ENCODE peak calls at places on chromosomes 7 and 10, in eight cellular contexts. One of them, this sample, is unnamed.

GRCh38 chr7:41315764-41316163 is 387.1 kb downstream of the INHBA start:
- DNase-seq in iris pigment epithelial cell: no peak
- DNase-seq in esophagus squamous epithelium: no peak
- DNase-seq in endodermal cell: peak
- DNase-seq in SW 1271: no peak
- DNase-seq in HEK293T: peak
- DNase-seq in fibroblast of mammary gland: no peak
- DNase-seq in AG04449: no peak
- DNase-seq in this sample: no peak

GRCh38 chr7:131072505-131073091 is 255.1 kb upstream of the MKLN1 start:
- DNase-seq in iris pigment epithelial cell: no peak
- DNase-seq in esophagus squamous epithelium: no peak
- DNase-seq in endodermal cell: peak
- DNase-seq in SW 1271: no peak
- DNase-seq in HEK293T: no peak
- DNase-seq in fibroblast of mammary gland: peak
- DNase-seq in AG04449: no peak
- DNase-seq in this sample: no peak

GRCh38 chr10:5536486-5536885 is 11.7 kb downstream of the CALML3 start:
- DNase-seq in iris pigment epithelial cell: no peak
- DNase-seq in esophagus squamous epithelium: no peak
- DNase-seq in endodermal cell: peak
- DNase-seq in SW 1271: no peak
- DNase-seq in HEK293T: no peak
- DNase-seq in fibroblast of mammary gland: no peak
- DNase-seq in AG04449: no peak
- DNase-seq in this sample: no peak

GRCh38 chr10:5079306-5079830 is 14.8 kb upstream of the AKR1C3 start:
- DNase-seq in iris pigment epithelial cell: no peak
- DNase-seq in esophagus squamous epithelium: no peak
- DNase-seq in endodermal cell: peak
- DNase-seq in SW 1271: no peak
- DNase-seq in HEK293T: no peak
- DNase-seq in fibroblast of mammary gland: no peak
- DNase-seq in AG04449: no peak
- DNase-seq in this sample: no peak

GRCh38 chr10:110305767-110306451 is 1.2 kb upstream of the SMNDC1 start:
- DNase-seq in iris pigment epithelial cell: peak
- DNase-seq in esophagus squamous epithelium: no peak
- DNase-seq in endodermal cell: peak
- DNase-seq in SW 1271: peak
- DNase-seq in HEK293T: peak
- DNase-seq in fibroblast of mammary gland: peak
- DNase-seq in AG04449: peak
- DNase-seq in this sample: no peak

GRCh38 chr10:128070161-128070560 is 56.1 kb downstream of the MKI67 start:
- DNase-seq in iris pigment epithelial cell: no peak
- DNase-seq in esophagus squamous epithelium: no peak
- DNase-seq in endodermal cell: no peak
- DNase-seq in SW 1271: no peak
- DNase-seq in HEK293T: no peak
- DNase-seq in fibroblast of mammary gland: no peak
- DNase-seq in AG04449: no peak
- DNase-seq in this sample: no peak

GRCh38 chr7:3461923-3462322 is 160.9 kb downstream of the SDK1 start:
- DNase-seq in iris pigment epithelial cell: no peak
- DNase-seq in esophagus squamous epithelium: no peak
- DNase-seq in endodermal cell: no peak
- DNase-seq in SW 1271: no peak
- DNase-seq in HEK293T: no peak
- DNase-seq in fibroblast of mammary gland: no peak
- DNase-seq in AG04449: no peak
- DNase-seq in this sample: no peak

GRCh38 chr10:100567826-100568225 is 32.1 kb downstream of the HIF1AN start:
- DNase-seq in iris pigment epithelial cell: no peak
- DNase-seq in esophagus squamous epithelium: no peak
- DNase-seq in endodermal cell: peak
- DNase-seq in SW 1271: no peak
- DNase-seq in HEK293T: no peak
- DNase-seq in fibroblast of mammary gland: no peak
- DNase-seq in AG04449: no peak
- DNase-seq in this sample: no peak

GRCh38 chr10:25694976-25695375 is 239.1 kb upstream of the MYO3A start:
- DNase-seq in iris pigment epithelial cell: no peak
- DNase-seq in esophagus squamous epithelium: no peak
- DNase-seq in endodermal cell: no peak
- DNase-seq in SW 1271: no peak
- DNase-seq in HEK293T: no peak
- DNase-seq in fibroblast of mammary gland: no peak
- DNase-seq in AG04449: no peak
- DNase-seq in this sample: no peak

GRCh38 chr10:69807696-69808095 is 6.0 kb downstream of the COL13A1 start:
- DNase-seq in iris pigment epithelial cell: peak
- DNase-seq in esophagus squamous epithelium: no peak
- DNase-seq in endodermal cell: no peak
- DNase-seq in SW 1271: no peak
- DNase-seq in HEK293T: no peak
- DNase-seq in fibroblast of mammary gland: peak
- DNase-seq in AG04449: no peak
- DNase-seq in this sample: no peak

GRCh38 chr7:73394416-73394815 is 39.2 kb upstream of the FZD9 start:
- DNase-seq in iris pigment epithelial cell: no peak
- DNase-seq in esophagus squamous epithelium: no peak
- DNase-seq in endodermal cell: no peak
- DNase-seq in SW 1271: no peak
- DNase-seq in HEK293T: no peak
- DNase-seq in fibroblast of mammary gland: no peak
- DNase-seq in AG04449: no peak
- DNase-seq in this sample: no peak

GRCh38 chr7:44768663-44769361 is 20.2 kb downstream of the ZMIZ2 start:
- DNase-seq in iris pigment epithelial cell: no peak
- DNase-seq in esophagus squamous epithelium: no peak
- DNase-seq in endodermal cell: no peak
- DNase-seq in SW 1271: no peak
- DNase-seq in HEK293T: no peak
- DNase-seq in fibroblast of mammary gland: no peak
- DNase-seq in AG04449: no peak
- DNase-seq in this sample: no peak

GRCh38 chr7:43649755-43650274 is 66.9 kb downstream of the STK17A start:
- DNase-seq in iris pigment epithelial cell: peak
- DNase-seq in esophagus squamous epithelium: no peak
- DNase-seq in endodermal cell: no peak
- DNase-seq in SW 1271: no peak
- DNase-seq in HEK293T: no peak
- DNase-seq in fibroblast of mammary gland: no peak
- DNase-seq in AG04449: no peak
- DNase-seq in this sample: no peak

GRCh38 chr7:106720641-106721040 is 59.7 kb upstream of the CCDC71L start:
- DNase-seq in iris pigment epithelial cell: no peak
- DNase-seq in esophagus squamous epithelium: no peak
- DNase-seq in endodermal cell: no peak
- DNase-seq in SW 1271: no peak
- DNase-seq in HEK293T: no peak
- DNase-seq in fibroblast of mammary gland: no peak
- DNase-seq in AG04449: no peak
- DNase-seq in this sample: no peak

GRCh38 chr7:107232568-107233090 is 63.8 kb downstream of the HBP1 start:
- DNase-seq in iris pigment epithelial cell: peak
- DNase-seq in esophagus squamous epithelium: no peak
- DNase-seq in endodermal cell: no peak
- DNase-seq in SW 1271: no peak
- DNase-seq in HEK293T: no peak
- DNase-seq in fibroblast of mammary gland: peak
- DNase-seq in AG04449: no peak
- DNase-seq in this sample: no peak

GRCh38 chr10:88090568-88091214 is 227.3 kb downstream of the PTEN start:
- DNase-seq in iris pigment epithelial cell: no peak
- DNase-seq in esophagus squamous epithelium: no peak
- DNase-seq in endodermal cell: no peak
- DNase-seq in SW 1271: no peak
- DNase-seq in HEK293T: no peak
- DNase-seq in fibroblast of mammary gland: no peak
- DNase-seq in AG04449: no peak
- DNase-seq in this sample: no peak

GRCh38 chr7:121803041-121803440 is 69.9 kb upstream of the PTPRZ1 start:
- DNase-seq in iris pigment epithelial cell: no peak
- DNase-seq in esophagus squamous epithelium: no peak
- DNase-seq in endodermal cell: no peak
- DNase-seq in SW 1271: no peak
- DNase-seq in HEK293T: no peak
- DNase-seq in fibroblast of mammary gland: no peak
- DNase-seq in AG04449: no peak
- DNase-seq in this sample: no peak

GRCh38 chr10:93379366-93380042 is 102.6 kb downstream of the MYOF start:
- DNase-seq in iris pigment epithelial cell: peak
- DNase-seq in esophagus squamous epithelium: no peak
- DNase-seq in endodermal cell: no peak
- DNase-seq in SW 1271: no peak
- DNase-seq in HEK293T: no peak
- DNase-seq in fibroblast of mammary gland: peak
- DNase-seq in AG04449: no peak
- DNase-seq in this sample: no peak

GRCh38 chr7:139536158-139536557 is 12.7 kb downstream of the CLEC2L start:
- DNase-seq in iris pigment epithelial cell: no peak
- DNase-seq in esophagus squamous epithelium: no peak
- DNase-seq in endodermal cell: no peak
- DNase-seq in SW 1271: no peak
- DNase-seq in HEK293T: no peak
- DNase-seq in fibroblast of mammary gland: no peak
- DNase-seq in AG04449: no peak
- DNase-seq in this sample: no peak

GRCh38 chr10:100334762-100335161 is 4.7 kb upstream of the PKD2L1 start:
- DNase-seq in iris pigment epithelial cell: peak
- DNase-seq in esophagus squamous epithelium: no peak
- DNase-seq in endodermal cell: no peak
- DNase-seq in SW 1271: no peak
- DNase-seq in HEK293T: no peak
- DNase-seq in fibroblast of mammary gland: peak
- DNase-seq in AG04449: no peak
- DNase-seq in this sample: no peak

GRCh38 chr7:114084381-114085312 is 165.8 kb upstream of the PPP1R3A start:
- DNase-seq in iris pigment epithelial cell: no peak
- DNase-seq in esophagus squamous epithelium: no peak
- DNase-seq in endodermal cell: peak
- DNase-seq in SW 1271: no peak
- DNase-seq in HEK293T: peak
- DNase-seq in fibroblast of mammary gland: peak
- DNase-seq in AG04449: no peak
- DNase-seq in this sample: no peak

GRCh38 chr10:86068532-86069337 is 297.9 kb downstream of the GRID1 start:
- DNase-seq in iris pigment epithelial cell: no peak
- DNase-seq in esophagus squamous epithelium: no peak
- DNase-seq in endodermal cell: peak
- DNase-seq in SW 1271: no peak
- DNase-seq in HEK293T: no peak
- DNase-seq in fibroblast of mammary gland: no peak
- DNase-seq in AG04449: no peak
- DNase-seq in this sample: no peak

GRCh38 chr10:5033061-5033770 is 29.6 kb upstream of the AKR1C2 start:
- DNase-seq in iris pigment epithelial cell: peak
- DNase-seq in esophagus squamous epithelium: no peak
- DNase-seq in endodermal cell: no peak
- DNase-seq in SW 1271: no peak
- DNase-seq in HEK293T: no peak
- DNase-seq in fibroblast of mammary gland: peak
- DNase-seq in AG04449: peak
- DNase-seq in this sample: no peak

GRCh38 chr7:76225379-76225778 is 23.7 kb downstream of the SRRM3 start:
- DNase-seq in iris pigment epithelial cell: peak
- DNase-seq in esophagus squamous epithelium: no peak
- DNase-seq in endodermal cell: peak
- DNase-seq in SW 1271: no peak
- DNase-seq in HEK293T: peak
- DNase-seq in fibroblast of mammary gland: peak
- DNase-seq in AG04449: no peak
- DNase-seq in this sample: no peak

GRCh38 chr7:70694357-70694908 is 437.5 kb upstream of the GALNT17 start:
- DNase-seq in iris pigment epithelial cell: peak
- DNase-seq in esophagus squamous epithelium: no peak
- DNase-seq in endodermal cell: peak
- DNase-seq in SW 1271: no peak
- DNase-seq in HEK293T: peak
- DNase-seq in fibroblast of mammary gland: no peak
- DNase-seq in AG04449: no peak
- DNase-seq in this sample: no peak

GRCh38 chr7:151903249-151904032 is 26.5 kb upstream of the PRKAG2 start:
- DNase-seq in iris pigment epithelial cell: no peak
- DNase-seq in esophagus squamous epithelium: no peak
- DNase-seq in endodermal cell: no peak
- DNase-seq in SW 1271: no peak
- DNase-seq in HEK293T: no peak
- DNase-seq in fibroblast of mammary gland: no peak
- DNase-seq in AG04449: no peak
- DNase-seq in this sample: no peak

GRCh38 chr7:29607889-29608288 is 44.3 kb downstream of the PRR15 start:
- DNase-seq in iris pigment epithelial cell: peak
- DNase-seq in esophagus squamous epithelium: no peak
- DNase-seq in endodermal cell: no peak
- DNase-seq in SW 1271: no peak
- DNase-seq in HEK293T: no peak
- DNase-seq in fibroblast of mammary gland: peak
- DNase-seq in AG04449: peak
- DNase-seq in this sample: no peak

GRCh38 chr10:31929260-31929985 is 792 bp upstream of the ARHGAP12 start:
- DNase-seq in iris pigment epithelial cell: no peak
- DNase-seq in esophagus squamous epithelium: no peak
- DNase-seq in endodermal cell: peak
- DNase-seq in SW 1271: no peak
- DNase-seq in HEK293T: peak
- DNase-seq in fibroblast of mammary gland: peak
- DNase-seq in AG04449: no peak
- DNase-seq in this sample: no peak

GRCh38 chr10:124063736-124064135 is 29.7 kb downstream of the CHST15 start:
- DNase-seq in iris pigment epithelial cell: peak
- DNase-seq in esophagus squamous epithelium: no peak
- DNase-seq in endodermal cell: no peak
- DNase-seq in SW 1271: no peak
- DNase-seq in HEK293T: no peak
- DNase-seq in fibroblast of mammary gland: peak
- DNase-seq in AG04449: peak
- DNase-seq in this sample: no peak

GRCh38 chr10:97065686-97066679 is 119.8 kb downstream of the SLIT1 start:
- DNase-seq in iris pigment epithelial cell: no peak
- DNase-seq in esophagus squamous epithelium: no peak
- DNase-seq in endodermal cell: peak
- DNase-seq in SW 1271: no peak
- DNase-seq in HEK293T: no peak
- DNase-seq in fibroblast of mammary gland: no peak
- DNase-seq in AG04449: no peak
- DNase-seq in this sample: no peak

GRCh38 chr7:117010375-117011133 is 57.3 kb downstream of the ST7 start:
- DNase-seq in iris pigment epithelial cell: peak
- DNase-seq in esophagus squamous epithelium: no peak
- DNase-seq in endodermal cell: no peak
- DNase-seq in SW 1271: no peak
- DNase-seq in HEK293T: no peak
- DNase-seq in fibroblast of mammary gland: peak
- DNase-seq in AG04449: no peak
- DNase-seq in this sample: no peak

GRCh38 chr7:79142706-79143105 is 310.8 kb downstream of the MAGI2 start:
- DNase-seq in iris pigment epithelial cell: no peak
- DNase-seq in esophagus squamous epithelium: no peak
- DNase-seq in endodermal cell: no peak
- DNase-seq in SW 1271: no peak
- DNase-seq in HEK293T: no peak
- DNase-seq in fibroblast of mammary gland: no peak
- DNase-seq in AG04449: no peak
- DNase-seq in this sample: no peak

GRCh38 chr10:111083222-111084095 is 6.6 kb downstream of the ADRA2A start:
- DNase-seq in iris pigment epithelial cell: no peak
- DNase-seq in esophagus squamous epithelium: no peak
- DNase-seq in endodermal cell: peak
- DNase-seq in SW 1271: no peak
- DNase-seq in HEK293T: no peak
- DNase-seq in fibroblast of mammary gland: no peak
- DNase-seq in AG04449: no peak
- DNase-seq in this sample: no peak

GRCh38 chr10:100744980-100745881 is at the start of gene PAX2:
- DNase-seq in iris pigment epithelial cell: no peak
- DNase-seq in esophagus squamous epithelium: no peak
- DNase-seq in endodermal cell: peak
- DNase-seq in SW 1271: peak
- DNase-seq in HEK293T: peak
- DNase-seq in fibroblast of mammary gland: no peak
- DNase-seq in AG04449: no peak
- DNase-seq in this sample: no peak

This sample was measured in T1000.